ENCODE peak calls at places on chromosomes 2 and 18, in four cellular contexts. One of them, this sample, is unnamed. For H3K27me3, the result is how much of the 10 kb centered on the place peaks cover.

GRCh38 chr18:48819781-48820482 is 130.8 kb downstream of the SMAD7 start:
- DNase-seq in CD8-positive, alpha-beta memory T cell: no peak
- DNase-seq in HCT116: no peak
- DNase-seq in heart right ventricle: no peak
- DNase-seq in this sample: no peak

GRCh38 chr2:23478933-23479683 is 94.1 kb downstream of the KLHL29 start:
- DNase-seq in CD8-positive, alpha-beta memory T cell: no peak
- DNase-seq in HCT116: no peak
- DNase-seq in heart right ventricle: no peak
- DNase-seq in this sample: no peak

GRCh38 chr2:155904720-155905119 is 427.8 kb downstream of the NR4A2 start:
- DNase-seq in CD8-positive, alpha-beta memory T cell: no peak
- DNase-seq in HCT116: no peak
- DNase-seq in heart right ventricle: no peak
- DNase-seq in this sample: no peak

GRCh38 chr18:13661051-13661778 is 65.1 kb downstream of the FAM210A start:
- DNase-seq in CD8-positive, alpha-beta memory T cell: no peak
- DNase-seq in HCT116: no peak
- DNase-seq in heart right ventricle: no peak
- DNase-seq in this sample: no peak

GRCh38 chr2:226142452-226142851 is 657.2 kb downstream of the IRS1 start:
- DNase-seq in CD8-positive, alpha-beta memory T cell: no peak
- DNase-seq in HCT116: no peak
- DNase-seq in heart right ventricle: no peak
- DNase-seq in this sample: no peak

GRCh38 chr2:9082158-9082557 is 78.7 kb upstream of the MBOAT2 start:
- DNase-seq in CD8-positive, alpha-beta memory T cell: no peak
- DNase-seq in HCT116: no peak
- DNase-seq in heart right ventricle: no peak
- DNase-seq in this sample: no peak

GRCh38 chr2:85577386-85578242 is at the start of gene VAMP8:
- DNase-seq in CD8-positive, alpha-beta memory T cell: peak
- DNase-seq in HCT116: peak
- DNase-seq in heart right ventricle: no peak
- DNase-seq in this sample: no peak

GRCh38 chr2:150690870-150691269 is 203.4 kb upstream of the RND3 start:
- DNase-seq in CD8-positive, alpha-beta memory T cell: no peak
- DNase-seq in HCT116: no peak
- DNase-seq in heart right ventricle: no peak
- DNase-seq in this sample: peak

GRCh38 chr18:37574113-37574512 is 8.5 kb upstream of the CELF4 start:
- DNase-seq in CD8-positive, alpha-beta memory T cell: no peak
- DNase-seq in HCT116: no peak
- DNase-seq in heart right ventricle: no peak
- DNase-seq in this sample: no peak

GRCh38 chr2:72722492-72723090 is 103.2 kb downstream of the EXOC6B start:
- DNase-seq in CD8-positive, alpha-beta memory T cell: no peak
- DNase-seq in HCT116: no peak
- DNase-seq in heart right ventricle: no peak
- DNase-seq in this sample: peak

GRCh38 chr18:22385718-22386117 is 32.0 kb downstream of the CTAGE1 start:
- DNase-seq in CD8-positive, alpha-beta memory T cell: no peak
- DNase-seq in HCT116: no peak
- DNase-seq in heart right ventricle: no peak
- DNase-seq in this sample: peak

GRCh38 chr2:101364878-101365277 is 22.4 kb downstream of the CREG2 start:
- DNase-seq in CD8-positive, alpha-beta memory T cell: no peak
- DNase-seq in HCT116: no peak
- DNase-seq in heart right ventricle: no peak
- DNase-seq in this sample: no peak

GRCh38 chr2:109513749-109514588 is 99.8 kb downstream of the SEPTIN10 start:
- DNase-seq in CD8-positive, alpha-beta memory T cell: peak
- DNase-seq in HCT116: no peak
- DNase-seq in heart right ventricle: no peak
- DNase-seq in this sample: peak

GRCh38 chr2:96875498-96876035 is 5.7 kb upstream of the SEMA4C start:
- DNase-seq in CD8-positive, alpha-beta memory T cell: no peak
- DNase-seq in HCT116: no peak
- DNase-seq in heart right ventricle: no peak
- DNase-seq in this sample: no peak

GRCh38 chr18:79682896-79683625 is 3.5 kb downstream of the CTDP1 start:
- DNase-seq in CD8-positive, alpha-beta memory T cell: peak
- DNase-seq in HCT116: no peak
- DNase-seq in heart right ventricle: no peak
- DNase-seq in this sample: no peak

GRCh38 chr18:77160515-77160914 is 27.9 kb upstream of the MBP start:
- DNase-seq in CD8-positive, alpha-beta memory T cell: no peak
- DNase-seq in HCT116: no peak
- DNase-seq in heart right ventricle: no peak
- DNase-seq in this sample: no peak

GRCh38 chr2:3079466-3079865 is 298.2 kb downstream of the EIPR1 start:
- DNase-seq in CD8-positive, alpha-beta memory T cell: no peak
- DNase-seq in HCT116: no peak
- DNase-seq in heart right ventricle: no peak
- DNase-seq in this sample: no peak

GRCh38 chr2:158740127-158740526 is 55.0 kb upstream of the DAPL1 start:
- DNase-seq in CD8-positive, alpha-beta memory T cell: no peak
- DNase-seq in HCT116: no peak
- DNase-seq in heart right ventricle: no peak
- DNase-seq in this sample: no peak

GRCh38 chr2:86038291-86039081 is 67.2 kb downstream of the POLR1A start:
- DNase-seq in CD8-positive, alpha-beta memory T cell: peak
- DNase-seq in HCT116: no peak
- DNase-seq in heart right ventricle: no peak
- DNase-seq in this sample: no peak

GRCh38 chr2:202815548-202816420 is 55.8 kb downstream of the ICA1L start:
- DNase-seq in CD8-positive, alpha-beta memory T cell: no peak
- DNase-seq in HCT116: no peak
- DNase-seq in heart right ventricle: no peak
- DNase-seq in this sample: peak

GRCh38 chr2:216246741-216247140 is 125.5 kb downstream of the MARCHF4 start:
- DNase-seq in CD8-positive, alpha-beta memory T cell: no peak
- DNase-seq in HCT116: no peak
- DNase-seq in heart right ventricle: no peak
- DNase-seq in this sample: no peak

GRCh38 chr18:63253428-63254372 is 65.9 kb downstream of the BCL2 start:
- DNase-seq in CD8-positive, alpha-beta memory T cell: no peak
- DNase-seq in HCT116: no peak
- DNase-seq in heart right ventricle: no peak
- DNase-seq in this sample: peak

GRCh38 chr2:230928701-230929380 is 3.8 kb upstream of the GPR55 start:
- DNase-seq in CD8-positive, alpha-beta memory T cell: no peak
- DNase-seq in HCT116: no peak
- DNase-seq in heart right ventricle: no peak
- DNase-seq in this sample: no peak

GRCh38 chr2:142918624-142919023 is 41.2 kb downstream of the KYNU start:
- DNase-seq in CD8-positive, alpha-beta memory T cell: no peak
- DNase-seq in HCT116: no peak
- DNase-seq in heart right ventricle: no peak
- DNase-seq in this sample: peak

GRCh38 chr2:16413947-16414346 is 251.7 kb downstream of the CYRIA start:
- DNase-seq in CD8-positive, alpha-beta memory T cell: no peak
- DNase-seq in HCT116: no peak
- DNase-seq in heart right ventricle: no peak
- DNase-seq in this sample: no peak

DNA sequence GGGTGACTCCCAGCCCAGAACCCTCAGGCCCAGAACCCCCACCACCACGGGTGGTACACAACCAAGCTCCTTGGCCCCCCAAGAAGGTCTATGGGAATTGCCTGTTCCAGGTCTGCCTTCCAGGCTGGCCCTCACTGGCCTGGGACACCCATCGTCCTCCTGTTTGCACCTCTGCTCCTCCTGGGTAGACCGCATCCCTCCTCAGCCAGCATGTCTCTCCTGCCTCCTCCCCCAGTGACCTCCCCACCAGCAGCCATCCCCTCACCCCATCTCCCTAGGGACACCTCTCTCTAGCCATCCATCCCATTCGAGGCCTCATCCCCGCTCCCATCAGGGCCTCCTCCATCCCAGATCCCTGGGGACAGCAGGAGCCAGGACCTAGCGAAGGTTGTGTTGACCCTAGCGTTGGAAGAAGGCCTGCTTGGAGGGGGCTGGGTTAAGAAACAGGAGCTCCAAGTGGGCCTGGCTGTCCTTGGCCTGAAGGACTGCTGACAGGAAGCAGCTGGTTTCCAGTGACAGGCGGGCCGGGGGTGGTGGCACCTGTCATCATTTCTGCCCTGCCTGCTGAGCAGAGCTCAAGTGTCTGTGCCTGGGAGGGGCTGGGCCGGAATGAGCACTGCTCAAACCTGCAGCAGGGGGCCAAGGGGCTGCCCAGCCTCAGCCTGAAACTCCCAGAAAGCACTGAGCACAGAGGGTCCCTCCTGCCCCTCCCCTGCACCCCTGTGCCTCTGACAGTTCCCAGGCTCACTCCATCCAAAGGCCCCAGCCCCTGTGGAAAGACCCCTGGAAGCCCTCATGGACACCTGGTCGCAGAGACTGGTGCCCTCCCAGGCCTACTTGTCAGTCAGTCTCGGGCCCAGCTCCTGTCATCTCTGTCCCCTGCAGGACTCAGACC is 96.0 kb upstream of the OTOS start:
- DNase-seq in CD8-positive, alpha-beta memory T cell: no peak
- DNase-seq in HCT116: no peak
- DNase-seq in heart right ventricle: peak
- DNase-seq in this sample: no peak
- H3K27me3 ChIP-seq in CD8-positive, alpha-beta memory T cell: under half
- H3K27me3 ChIP-seq in HCT116: under half
- H3K27me3 ChIP-seq in heart right ventricle: under half
- H3K27me3 ChIP-seq in this sample: under half

GRCh38 chr2:118861242-118861641 is 13.8 kb upstream of the EN1 start:
- DNase-seq in CD8-positive, alpha-beta memory T cell: no peak
- DNase-seq in HCT116: no peak
- DNase-seq in heart right ventricle: no peak
- DNase-seq in this sample: no peak
- H3K27me3 ChIP-seq in CD8-positive, alpha-beta memory T cell: under half
- H3K27me3 ChIP-seq in HCT116: under half
- H3K27me3 ChIP-seq in heart right ventricle: half or more
- H3K27me3 ChIP-seq in this sample: under half

GRCh38 chr2:121283670-121284245 is 1.2 kb downstream of the TFCP2L1 start:
- DNase-seq in CD8-positive, alpha-beta memory T cell: no peak
- DNase-seq in HCT116: no peak
- DNase-seq in heart right ventricle: no peak
- DNase-seq in this sample: peak

GRCh38 chr2:121284424-121285076 is 452 bp downstream of the TFCP2L1 start:
- DNase-seq in CD8-positive, alpha-beta memory T cell: no peak
- DNase-seq in HCT116: no peak
- DNase-seq in heart right ventricle: no peak
- DNase-seq in this sample: peak

GRCh38 chr2:121281694-121282093 is 3.3 kb downstream of the TFCP2L1 start:
- DNase-seq in CD8-positive, alpha-beta memory T cell: no peak
- DNase-seq in HCT116: no peak
- DNase-seq in heart right ventricle: no peak
- DNase-seq in this sample: no peak

GRCh38 chr2:121281107-121281506 is 3.9 kb downstream of the TFCP2L1 start:
- DNase-seq in CD8-positive, alpha-beta memory T cell: no peak
- DNase-seq in HCT116: no peak
- DNase-seq in heart right ventricle: no peak
- DNase-seq in this sample: no peak

DNA sequence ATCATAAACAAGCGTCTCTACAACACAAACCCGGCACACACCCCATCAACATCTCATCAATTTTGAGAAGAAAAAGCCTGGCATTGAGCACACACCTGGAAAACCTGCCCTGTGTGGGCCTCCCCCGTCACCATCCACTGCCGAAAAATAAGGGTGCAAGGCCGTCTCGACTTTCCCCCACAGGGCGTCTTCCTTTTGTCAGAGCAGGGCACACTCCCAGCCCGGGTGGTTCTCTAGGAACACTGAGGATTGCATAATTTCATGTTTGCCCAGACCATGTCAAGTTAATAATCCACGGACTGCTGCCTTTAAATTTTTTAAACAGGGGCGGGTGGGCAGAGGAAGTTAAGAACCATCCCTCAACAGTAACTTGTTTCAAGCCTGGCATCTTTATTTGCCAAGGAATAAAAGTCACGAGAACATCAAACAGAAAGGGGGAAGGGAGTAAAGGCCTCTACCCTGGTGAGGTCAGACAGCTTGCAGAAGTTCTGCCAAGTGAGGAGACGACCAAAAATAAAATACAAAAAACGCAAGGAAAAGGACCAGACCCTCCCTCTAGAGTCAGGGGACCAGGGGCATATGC is 2.1 kb downstream of the TFCP2L1 start:
- DNase-seq in CD8-positive, alpha-beta memory T cell: no peak
- DNase-seq in HCT116: no peak
- DNase-seq in heart right ventricle: no peak
- DNase-seq in this sample: no peak
- H3K27me3 ChIP-seq in CD8-positive, alpha-beta memory T cell: under half
- H3K27me3 ChIP-seq in HCT116: under half
- H3K27me3 ChIP-seq in heart right ventricle: under half
- H3K27me3 ChIP-seq in this sample: under half

GRCh38 chr2:27147935-27148334 is 869 bp upstream of the TCF23 start:
- DNase-seq in CD8-positive, alpha-beta memory T cell: no peak
- DNase-seq in HCT116: no peak
- DNase-seq in heart right ventricle: no peak
- DNase-seq in this sample: no peak

GRCh38 chr2:27152102-27152795 is 3.4 kb downstream of the TCF23 start:
- DNase-seq in CD8-positive, alpha-beta memory T cell: no peak
- DNase-seq in HCT116: no peak
- DNase-seq in heart right ventricle: no peak
- DNase-seq in this sample: no peak

GRCh38 chr2:27148801-27149439 is at the start of gene TCF23:
- DNase-seq in CD8-positive, alpha-beta memory T cell: no peak
- DNase-seq in HCT116: no peak
- DNase-seq in heart right ventricle: no peak
- DNase-seq in this sample: no peak

GRCh38 chr2:27150639-27151230 is 1.9 kb downstream of the TCF23 start:
- DNase-seq in CD8-positive, alpha-beta memory T cell: no peak
- DNase-seq in HCT116: no peak
- DNase-seq in heart right ventricle: no peak
- DNase-seq in this sample: no peak

GRCh38 chr2:27149575-27150405 is 986 bp downstream of the TCF23 start:
- DNase-seq in CD8-positive, alpha-beta memory T cell: no peak
- DNase-seq in HCT116: no peak
- DNase-seq in heart right ventricle: no peak
- DNase-seq in this sample: no peak
- H3K27me3 ChIP-seq in CD8-positive, alpha-beta memory T cell: under half
- H3K27me3 ChIP-seq in HCT116: under half
- H3K27me3 ChIP-seq in heart right ventricle: under half
- H3K27me3 ChIP-seq in this sample: under half

GRCh38 chr2:126748929-126749518 is 93.1 kb downstream of the GYPC start:
- DNase-seq in CD8-positive, alpha-beta memory T cell: no peak
- DNase-seq in HCT116: no peak
- DNase-seq in heart right ventricle: no peak
- DNase-seq in this sample: no peak
- H3K27me3 ChIP-seq in CD8-positive, alpha-beta memory T cell: under half
- H3K27me3 ChIP-seq in HCT116: under half
- H3K27me3 ChIP-seq in heart right ventricle: under half
- H3K27me3 ChIP-seq in this sample: under half